ENCODE peak calls at places on chromosomes 6 and 20, in seven cellular contexts. G is dorsolateral prefrontal cortex, N is PC-9, C is left ventricle myocardium inferior, B is AG04450, U is AG04449, Y is cardiac muscle cell. Q is an unnamed sample.

GRCh38 chr6:93468291-93468690 is 48.9 kb upstream of the EPHA7 start:
- DNase-seq in G (no peak), N (no peak), C (no peak), B (no peak), U (no peak), Y (peak), Q (peak)

GRCh38 chr6:134642217-134642616 is 307.7 kb downstream of the ALDH8A1 start:
- DNase-seq in G (no peak), N (no peak), C (no peak), B (peak), U (no peak), Y (peak), Q (no peak)

GRCh38 chr6:36373368-36374009 is 14.0 kb downstream of the ETV7 start:
- DNase-seq in G (no peak), N (peak), C (no peak), B (no peak), U (no peak), Y (no peak), Q (no peak)

GRCh38 chr6:158762787-158763439 is 56.3 kb downstream of the EZR start:
- DNase-seq in G (no peak), N (no peak), C (no peak), B (no peak), U (no peak), Y (no peak), Q (no peak)

GRCh38 chr20:44720617-44720993 is 5.4 kb downstream of the CCN5 start:
- DNase-seq in G (peak), N (peak), C (no peak), B (no peak), U (no peak), Y (peak), Q (no peak)

GRCh38 chr6:145151624-145152023 is 583.7 kb downstream of the EPM2A start:
- DNase-seq in G (no peak), N (no peak), C (no peak), B (no peak), U (no peak), Y (peak), Q (peak)

GRCh38 chr6:139904572-139904971 is 530.1 kb upstream of the CITED2 start:
- DNase-seq in G (no peak), N (no peak), C (no peak), B (no peak), U (no peak), Y (no peak), Q (no peak)

GRCh38 chr20:41476013-41476441 is 109.4 kb upstream of the EMILIN3 start:
- DNase-seq in G (no peak), N (peak), C (no peak), B (peak), U (no peak), Y (peak), Q (peak)

GRCh38 chr20:48722737-48723191 is 105.0 kb downstream of the PREX1 start:
- DNase-seq in G (no peak), N (no peak), C (no peak), B (no peak), U (no peak), Y (peak), Q (no peak)

GRCh38 chr20:16709017-16709416 is 20.8 kb upstream of the SNRPB2 start:
- DNase-seq in G (no peak), N (no peak), C (no peak), B (no peak), U (no peak), Y (no peak), Q (no peak)

GRCh38 chr6:45541934-45542333 is 164.2 kb upstream of the SUPT3H start:
- DNase-seq in G (no peak), N (no peak), C (no peak), B (no peak), U (no peak), Y (peak), Q (no peak)

GRCh38 chr6:27553123-27553904 is 80.4 kb upstream of the ZNF184 start:
- DNase-seq in G (no peak), N (peak), C (no peak), B (no peak), U (no peak), Y (peak), Q (no peak)

GRCh38 chr6:127381384-127381783 is 38.0 kb upstream of the ECHDC1 start:
- DNase-seq in G (no peak), N (no peak), C (no peak), B (no peak), U (no peak), Y (no peak), Q (no peak)

GRCh38 chr20:6636209-6637159 is 131.0 kb upstream of the BMP2 start:
- DNase-seq in G (no peak), N (no peak), C (no peak), B (peak), U (peak), Y (peak), Q (peak)

GRCh38 chr6:23302499-23302898 is 733.1 kb downstream of the HDGFL1 start:
- DNase-seq in G (no peak), N (no peak), C (no peak), B (no peak), U (no peak), Y (no peak), Q (no peak)

GRCh38 chr20:32157611-32158010 is 48.1 kb downstream of the TM9SF4 start:
- DNase-seq in G (no peak), N (no peak), C (no peak), B (no peak), U (no peak), Y (no peak), Q (no peak)

GRCh38 chr20:41048475-41049242 is 20.0 kb downstream of the TOP1 start:
- DNase-seq in G (no peak), N (no peak), C (no peak), B (no peak), U (no peak), Y (no peak), Q (no peak)

GRCh38 chr20:3798405-3798768 is 2.3 kb downstream of the CDC25B start:
- DNase-seq in G (no peak), N (no peak), C (no peak), B (no peak), U (no peak), Y (no peak), Q (no peak)
- H3K4me3 ChIP-seq in G (no peak), N (no peak), C (no peak), B (peak), U (peak), Y (no peak), Q (peak)

GRCh38 chr20:53660078-53660909 is 66.7 kb upstream of the ZNF217 start:
- DNase-seq in G (no peak), N (no peak), C (no peak), B (no peak), U (no peak), Y (peak), Q (no peak)
- TF ChIP-seq CTCF in G (no peak), N (no peak), C (no peak), B (no peak), U (no peak), Y (no peak), Q (no peak)

GRCh38 chr6:70414813-70415212 is 1.5 kb downstream of the FAM135A start:
- DNase-seq in G (no peak), N (no peak), C (no peak), B (no peak), U (no peak), Y (no peak), Q (no peak)
- H3K4me3 ChIP-seq in G (peak), N (peak), C (peak), B (no peak), U (peak), Y (peak), Q (peak)

DNA sequence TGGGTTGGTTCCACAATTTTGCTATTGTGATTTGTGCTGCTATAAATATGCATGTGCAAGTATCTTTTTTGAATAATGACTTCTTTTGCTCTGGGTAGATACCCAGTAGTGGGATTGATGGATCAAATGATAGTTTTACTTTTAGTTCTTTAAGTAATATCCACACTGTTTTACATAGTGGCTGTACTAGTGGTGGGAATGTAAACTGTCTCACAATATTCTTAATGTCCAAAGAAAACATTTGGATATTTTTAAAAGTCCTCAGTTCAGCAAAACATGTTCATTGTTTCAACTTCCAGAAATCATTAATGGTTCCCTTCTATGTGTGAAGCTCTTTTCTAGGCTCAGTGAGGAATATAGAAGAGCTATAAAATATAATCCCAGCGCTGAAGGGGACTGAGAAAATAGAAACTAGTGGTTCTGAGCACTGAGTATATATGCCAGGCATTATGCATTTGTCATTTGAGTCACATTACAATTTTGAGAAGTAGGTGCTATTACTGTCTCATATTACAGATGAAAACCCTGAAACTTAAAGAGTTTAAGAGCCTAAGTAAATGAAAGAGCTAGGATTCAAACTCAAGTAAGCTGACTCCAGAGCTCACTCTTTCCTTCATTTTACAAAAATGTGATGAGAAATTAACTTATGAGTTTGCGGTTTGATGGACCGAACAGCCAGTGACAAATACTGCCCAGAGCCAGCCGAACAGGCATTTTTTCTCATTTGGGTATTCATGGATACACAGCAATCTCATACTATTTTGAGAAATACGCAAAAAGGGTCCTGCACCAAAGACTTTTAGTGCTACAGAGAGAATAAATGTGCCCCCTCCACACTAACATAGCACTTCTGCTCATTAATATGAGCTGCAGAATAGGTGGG is 250.1 kb downstream of the TBX18 start:
- DNase-seq in G (no peak), N (no peak), C (no peak), B (no peak), U (no peak), Y (no peak), Q (no peak)
- TF ChIP-seq CTCF in G (no peak), N (no peak), C (no peak), B (peak), U (no peak), Y (no peak), Q (no peak)

GRCh38 chr6:144062757-144063156 is 32.6 kb downstream of the SF3B5 start:
- DNase-seq in G (no peak), N (no peak), C (no peak), B (no peak), U (no peak), Y (no peak), Q (no peak)
- H3K4me3 ChIP-seq in G (no peak), N (peak), C (no peak), B (no peak), U (no peak), Y (no peak), Q (no peak)

DNA sequence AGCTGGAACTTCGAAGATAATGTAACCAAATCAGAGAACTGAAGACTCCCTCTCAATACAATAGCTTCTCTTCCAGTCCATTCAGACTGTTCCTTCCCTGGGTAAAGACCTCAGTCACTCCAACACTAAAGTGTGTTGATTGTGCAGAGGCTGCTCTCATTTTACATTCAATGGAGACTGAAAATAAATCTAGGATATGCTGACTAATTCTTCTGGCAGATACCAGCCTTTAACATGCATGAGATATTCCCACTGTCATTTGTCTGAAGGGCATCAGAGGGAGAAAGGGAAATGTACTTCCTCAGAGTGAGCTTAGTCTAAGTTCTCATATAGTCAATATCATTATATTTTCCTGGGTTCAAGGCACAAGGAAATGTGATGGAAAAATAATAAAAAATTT is 166.4 kb upstream of the IRAK1BP1 start:
- DNase-seq in G (no peak), N (no peak), C (no peak), B (no peak), U (no peak), Y (no peak), Q (no peak)
- TF ChIP-seq CTCF in G (no peak), N (no peak), C (no peak), B (no peak), U (no peak), Y (no peak), Q (no peak)

DNA sequence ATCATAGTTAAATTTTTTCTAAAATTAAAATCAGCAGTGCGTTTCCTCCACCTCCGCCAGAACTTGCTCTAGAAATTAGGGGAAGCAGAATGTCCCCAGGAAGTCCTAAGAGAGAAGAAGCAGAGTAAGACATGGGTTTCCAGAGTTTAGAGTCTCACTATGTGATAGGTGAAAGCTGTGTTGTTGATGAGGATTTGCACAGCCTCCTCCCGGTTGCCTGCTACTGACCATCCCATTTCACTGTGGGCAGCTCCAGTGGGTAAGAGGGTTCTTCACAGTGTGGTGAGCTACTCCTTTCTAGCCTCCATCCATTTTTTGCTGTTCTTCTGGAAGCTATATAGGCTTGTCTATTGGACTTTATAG is 13.3 kb downstream of the UST start:
- DNase-seq in G (no peak), N (no peak), C (no peak), B (no peak), U (no peak), Y (no peak), Q (no peak)
- H3K4me3 ChIP-seq in G (no peak), N (no peak), C (no peak), B (no peak), U (no peak), Y (no peak), Q (no peak)

GRCh38 chr20:9206486-9206885 is 137.6 kb downstream of the PLCB4 start:
- DNase-seq in G (no peak), N (no peak), C (no peak), B (no peak), U (no peak), Y (no peak), Q (no peak)
- TF ChIP-seq CTCF in G (no peak), N (no peak), C (no peak), B (no peak), U (no peak), Y (no peak), Q (no peak)

Q was measured in astrocyte of the cerebellum.